ENCODE peak calls at places on chromosomes 16 and 17, in seven cellular contexts. B, P, G, W, Q, M and R are unnamed samples.

GRCh38 chr16:70257391-70257790 is 5.7 kb upstream of the EXOSC6 start:
- DNase-seq in B (no peak), P (no peak), G (no peak), W (no peak), Q (no peak), M (no peak), R (no peak)

GRCh38 chr17:55830210-55830609 is 79.4 kb downstream of the PCTP start:
- DNase-seq in B (no peak), P (no peak), G (no peak), W (no peak), Q (no peak), M (no peak), R (no peak)

GRCh38 chr17:33596904-33597303 is 303.8 kb upstream of the ASIC2 start:
- DNase-seq in B (no peak), P (no peak), G (no peak), W (no peak), Q (no peak), M (no peak), R (no peak)

GRCh38 chr17:30958187-30958586 is 12.7 kb upstream of the RNF135 start:
- DNase-seq in B (no peak), P (no peak), G (no peak), W (no peak), Q (no peak), M (no peak), R (no peak)

GRCh38 chr16:67663151-67663876 is 2.6 kb downstream of the PARD6A start:
- DNase-seq in B (no peak), P (no peak), G (no peak), W (no peak), Q (no peak), M (no peak), R (no peak)

GRCh38 chr16:56781565-56781964 is 51.6 kb downstream of the NUP93 start:
- DNase-seq in B (no peak), P (peak; percentile 78), G (no peak), W (no peak), Q (no peak), M (no peak), R (no peak)

GRCh38 chr17:44086364-44087311 is 16.1 kb downstream of the G6PC3 start:
- DNase-seq in B (peak; percentile 64), P (no peak), G (no peak), W (peak; percentile 52), Q (peak; percentile 98), M (peak; percentile 63), R (no peak)

GRCh38 chr16:80029706-80030481 is 429.4 kb upstream of the MAF start:
- DNase-seq in B (no peak), P (no peak), G (no peak), W (no peak), Q (no peak), M (no peak), R (no peak)

GRCh38 chr17:81813861-81814683 is 10.1 kb downstream of the GCGR start:
- DNase-seq in B (no peak), P (no peak), G (no peak), W (no peak), Q (no peak), M (no peak), R (no peak)

GRCh38 chr17:82848022-82848592 is 8.3 kb upstream of the ZNF750 start:
- DNase-seq in B (no peak), P (no peak), G (no peak), W (no peak), Q (no peak), M (no peak), R (no peak)

GRCh38 chr17:69608808-69609494 is 194.5 kb downstream of the MAP2K6 start:
- DNase-seq in B (no peak), P (no peak), G (peak; percentile 55), W (no peak), Q (peak; percentile 51), M (no peak), R (no peak)

GRCh38 chr17:77466596-77467223 is 325.9 kb downstream of the SEC14L1 start:
- DNase-seq in B (no peak), P (peak; percentile 59), G (no peak), W (no peak), Q (no peak), M (no peak), R (no peak)

GRCh38 chr17:35372846-35373531 is 432 bp downstream of the SLFN11 start:
- DNase-seq in B (no peak), P (peak; percentile 10), G (no peak), W (no peak), Q (no peak), M (no peak), R (peak; percentile 45)

GRCh38 chr17:45316271-45317112 is at the start of gene MAP3K14:
- DNase-seq in B (no peak), P (peak; percentile 94), G (peak; percentile 63), W (peak; percentile 47), Q (peak; percentile 59), M (peak; percentile 64), R (peak; percentile 50)

GRCh38 chr17:37430051-37430591 is 23.4 kb downstream of the TADA2A start:
- DNase-seq in B (no peak), P (no peak), G (no peak), W (no peak), Q (no peak), M (no peak), R (peak; percentile 38)

GRCh38 chr17:55332296-55333041 is 67.7 kb downstream of the HLF start:
- DNase-seq in B (no peak), P (no peak), G (no peak), W (no peak), Q (no peak), M (no peak), R (no peak)

GRCh38 chr17:2948721-2949468 is 114.5 kb downstream of the OR1D5 start:
- DNase-seq in B (no peak), P (no peak), G (no peak), W (no peak), Q (no peak), M (no peak), R (no peak)

GRCh38 chr17:33986566-33986965 is 268.5 kb upstream of the CCL2 start:
- DNase-seq in B (no peak), P (no peak), G (no peak), W (no peak), Q (no peak), M (no peak), R (no peak)